ENCODE peak calls at places on chromosome X, in nine cellular contexts. One of them, this sample, is unnamed.

GRCh38 chrX:72714471-72714916 is 388 bp upstream of the PHKA1 start:
- DNase-seq in NCI-H69: peak
- DNase-seq in iPS DF 6.9: peak
- DNase-seq in iris pigment epithelial cell: peak
- DNase-seq in hepatocyte: peak
- DNase-seq in CD4-positive, alpha-beta memory T cell: no peak
- DNase-seq in activated T-helper 2 cell treated with anti-CD3 and anti-CD28 coated beads, Interferon-gamma antibody, Interleukin-2, Interleukin-4, amounts not matched to agents 10 μg/mL and 5 μg/mL and 100 μg/mL, durations not matched to agents 14 hours and 24 hours and 36 hours: no peak
- DNase-seq in fibroblast of gingiva: peak
- DNase-seq in non-pigmented ciliary epithelial cell: no peak
- DNase-seq in this sample: no peak

GRCh38 chrX:121298499-121298898 is 251.1 kb downstream of the GLUD2 start:
- DNase-seq in NCI-H69: no peak
- DNase-seq in iPS DF 6.9: no peak
- DNase-seq in iris pigment epithelial cell: no peak
- DNase-seq in hepatocyte: no peak
- DNase-seq in CD4-positive, alpha-beta memory T cell: no peak
- DNase-seq in activated T-helper 2 cell treated with anti-CD3 and anti-CD28 coated beads, Interferon-gamma antibody, Interleukin-2, Interleukin-4, amounts not matched to agents 10 μg/mL and 5 μg/mL and 100 μg/mL, durations not matched to agents 14 hours and 24 hours and 36 hours: no peak
- DNase-seq in fibroblast of gingiva: no peak
- DNase-seq in non-pigmented ciliary epithelial cell: no peak
- DNase-seq in this sample: no peak

GRCh38 chrX:70436380-70436779 is 8.3 kb upstream of the DLG3 start:
- DNase-seq in NCI-H69: peak
- DNase-seq in iPS DF 6.9: no peak
- DNase-seq in iris pigment epithelial cell: no peak
- DNase-seq in hepatocyte: no peak
- DNase-seq in CD4-positive, alpha-beta memory T cell: no peak
- DNase-seq in activated T-helper 2 cell treated with anti-CD3 and anti-CD28 coated beads, Interferon-gamma antibody, Interleukin-2, Interleukin-4, amounts not matched to agents 10 μg/mL and 5 μg/mL and 100 μg/mL, durations not matched to agents 14 hours and 24 hours and 36 hours: no peak
- DNase-seq in fibroblast of gingiva: no peak
- DNase-seq in non-pigmented ciliary epithelial cell: no peak
- DNase-seq in this sample: no peak

GRCh38 chrX:135931644-135932487 is 38.4 kb downstream of the SAGE1 start:
- DNase-seq in NCI-H69: peak
- DNase-seq in iPS DF 6.9: no peak
- DNase-seq in iris pigment epithelial cell: peak
- DNase-seq in hepatocyte: peak
- DNase-seq in CD4-positive, alpha-beta memory T cell: peak
- DNase-seq in activated T-helper 2 cell treated with anti-CD3 and anti-CD28 coated beads, Interferon-gamma antibody, Interleukin-2, Interleukin-4, amounts not matched to agents 10 μg/mL and 5 μg/mL and 100 μg/mL, durations not matched to agents 14 hours and 24 hours and 36 hours: peak
- DNase-seq in fibroblast of gingiva: peak
- DNase-seq in non-pigmented ciliary epithelial cell: no peak
- DNase-seq in this sample: peak

GRCh38 chrX:39859991-39860861 is 237.5 kb downstream of the BCOR start:
- DNase-seq in NCI-H69: peak
- DNase-seq in iPS DF 6.9: no peak
- DNase-seq in iris pigment epithelial cell: peak
- DNase-seq in hepatocyte: peak
- DNase-seq in CD4-positive, alpha-beta memory T cell: peak
- DNase-seq in activated T-helper 2 cell treated with anti-CD3 and anti-CD28 coated beads, Interferon-gamma antibody, Interleukin-2, Interleukin-4, amounts not matched to agents 10 μg/mL and 5 μg/mL and 100 μg/mL, durations not matched to agents 14 hours and 24 hours and 36 hours: peak
- DNase-seq in fibroblast of gingiva: no peak
- DNase-seq in non-pigmented ciliary epithelial cell: no peak
- DNase-seq in this sample: peak

GRCh38 chrX:74602142-74602541 is 12.3 kb downstream of the RLIM start:
- DNase-seq in NCI-H69: no peak
- DNase-seq in iPS DF 6.9: no peak
- DNase-seq in iris pigment epithelial cell: no peak
- DNase-seq in hepatocyte: no peak
- DNase-seq in CD4-positive, alpha-beta memory T cell: no peak
- DNase-seq in activated T-helper 2 cell treated with anti-CD3 and anti-CD28 coated beads, Interferon-gamma antibody, Interleukin-2, Interleukin-4, amounts not matched to agents 10 μg/mL and 5 μg/mL and 100 μg/mL, durations not matched to agents 14 hours and 24 hours and 36 hours: no peak
- DNase-seq in fibroblast of gingiva: no peak
- DNase-seq in non-pigmented ciliary epithelial cell: no peak
- DNase-seq in this sample: no peak

GRCh38 chrX:9135901-9136510 is 102.1 kb upstream of the FAM9B start:
- DNase-seq in NCI-H69: no peak
- DNase-seq in iPS DF 6.9: no peak
- DNase-seq in iris pigment epithelial cell: peak
- DNase-seq in hepatocyte: no peak
- DNase-seq in CD4-positive, alpha-beta memory T cell: no peak
- DNase-seq in activated T-helper 2 cell treated with anti-CD3 and anti-CD28 coated beads, Interferon-gamma antibody, Interleukin-2, Interleukin-4, amounts not matched to agents 10 μg/mL and 5 μg/mL and 100 μg/mL, durations not matched to agents 14 hours and 24 hours and 36 hours: no peak
- DNase-seq in fibroblast of gingiva: no peak
- DNase-seq in non-pigmented ciliary epithelial cell: no peak
- DNase-seq in this sample: no peak

GRCh38 chrX:111095974-111096870 is at the start of gene PAK3:
- DNase-seq in NCI-H69: peak
- DNase-seq in iPS DF 6.9: no peak
- DNase-seq in iris pigment epithelial cell: peak
- DNase-seq in hepatocyte: peak
- DNase-seq in CD4-positive, alpha-beta memory T cell: peak
- DNase-seq in activated T-helper 2 cell treated with anti-CD3 and anti-CD28 coated beads, Interferon-gamma antibody, Interleukin-2, Interleukin-4, amounts not matched to agents 10 μg/mL and 5 μg/mL and 100 μg/mL, durations not matched to agents 14 hours and 24 hours and 36 hours: no peak
- DNase-seq in fibroblast of gingiva: no peak
- DNase-seq in non-pigmented ciliary epithelial cell: peak
- DNase-seq in this sample: peak

GRCh38 chrX:81377329-81377728 is 175.4 kb downstream of the SH3BGRL start:
- DNase-seq in NCI-H69: no peak
- DNase-seq in iPS DF 6.9: no peak
- DNase-seq in iris pigment epithelial cell: peak
- DNase-seq in hepatocyte: peak
- DNase-seq in CD4-positive, alpha-beta memory T cell: peak
- DNase-seq in activated T-helper 2 cell treated with anti-CD3 and anti-CD28 coated beads, Interferon-gamma antibody, Interleukin-2, Interleukin-4, amounts not matched to agents 10 μg/mL and 5 μg/mL and 100 μg/mL, durations not matched to agents 14 hours and 24 hours and 36 hours: no peak
- DNase-seq in fibroblast of gingiva: peak
- DNase-seq in non-pigmented ciliary epithelial cell: no peak
- DNase-seq in this sample: no peak

GRCh38 chrX:10749113-10749512 is 128.7 kb upstream of the MID1 start:
- DNase-seq in NCI-H69: no peak
- DNase-seq in iPS DF 6.9: no peak
- DNase-seq in iris pigment epithelial cell: peak
- DNase-seq in hepatocyte: no peak
- DNase-seq in CD4-positive, alpha-beta memory T cell: no peak
- DNase-seq in activated T-helper 2 cell treated with anti-CD3 and anti-CD28 coated beads, Interferon-gamma antibody, Interleukin-2, Interleukin-4, amounts not matched to agents 10 μg/mL and 5 μg/mL and 100 μg/mL, durations not matched to agents 14 hours and 24 hours and 36 hours: no peak
- DNase-seq in fibroblast of gingiva: no peak
- DNase-seq in non-pigmented ciliary epithelial cell: no peak
- DNase-seq in this sample: no peak

GRCh38 chrX:115399306-115399705 is 109.8 kb downstream of the LUZP4 start:
- DNase-seq in NCI-H69: peak
- DNase-seq in iPS DF 6.9: no peak
- DNase-seq in iris pigment epithelial cell: no peak
- DNase-seq in hepatocyte: no peak
- DNase-seq in CD4-positive, alpha-beta memory T cell: no peak
- DNase-seq in activated T-helper 2 cell treated with anti-CD3 and anti-CD28 coated beads, Interferon-gamma antibody, Interleukin-2, Interleukin-4, amounts not matched to agents 10 μg/mL and 5 μg/mL and 100 μg/mL, durations not matched to agents 14 hours and 24 hours and 36 hours: no peak
- DNase-seq in fibroblast of gingiva: no peak
- DNase-seq in non-pigmented ciliary epithelial cell: no peak
- DNase-seq in this sample: no peak

GRCh38 chrX:34656842-34657780 is at the start of gene TMEM47:
- DNase-seq in NCI-H69: peak
- DNase-seq in iPS DF 6.9: peak
- DNase-seq in iris pigment epithelial cell: peak
- DNase-seq in hepatocyte: peak
- DNase-seq in CD4-positive, alpha-beta memory T cell: no peak
- DNase-seq in activated T-helper 2 cell treated with anti-CD3 and anti-CD28 coated beads, Interferon-gamma antibody, Interleukin-2, Interleukin-4, amounts not matched to agents 10 μg/mL and 5 μg/mL and 100 μg/mL, durations not matched to agents 14 hours and 24 hours and 36 hours: peak
- DNase-seq in fibroblast of gingiva: peak
- DNase-seq in non-pigmented ciliary epithelial cell: no peak
- DNase-seq in this sample: no peak

GRCh38 chrX:23754664-23755063 is 11.6 kb upstream of the ACOT9 start:
- DNase-seq in NCI-H69: no peak
- DNase-seq in iPS DF 6.9: no peak
- DNase-seq in iris pigment epithelial cell: no peak
- DNase-seq in hepatocyte: no peak
- DNase-seq in CD4-positive, alpha-beta memory T cell: no peak
- DNase-seq in activated T-helper 2 cell treated with anti-CD3 and anti-CD28 coated beads, Interferon-gamma antibody, Interleukin-2, Interleukin-4, amounts not matched to agents 10 μg/mL and 5 μg/mL and 100 μg/mL, durations not matched to agents 14 hours and 24 hours and 36 hours: no peak
- DNase-seq in fibroblast of gingiva: no peak
- DNase-seq in non-pigmented ciliary epithelial cell: no peak
- DNase-seq in this sample: no peak

GRCh38 chrX:154918060-154918483 is 31.9 kb downstream of the F8A1 start:
- DNase-seq in NCI-H69: peak
- DNase-seq in iPS DF 6.9: no peak
- DNase-seq in iris pigment epithelial cell: peak
- DNase-seq in hepatocyte: peak
- DNase-seq in CD4-positive, alpha-beta memory T cell: peak
- DNase-seq in activated T-helper 2 cell treated with anti-CD3 and anti-CD28 coated beads, Interferon-gamma antibody, Interleukin-2, Interleukin-4, amounts not matched to agents 10 μg/mL and 5 μg/mL and 100 μg/mL, durations not matched to agents 14 hours and 24 hours and 36 hours: peak
- DNase-seq in fibroblast of gingiva: peak
- DNase-seq in non-pigmented ciliary epithelial cell: peak
- DNase-seq in this sample: no peak

GRCh38 chrX:71536285-71536684 is 3.4 kb downstream of the OGT start:
- DNase-seq in NCI-H69: no peak
- DNase-seq in iPS DF 6.9: no peak
- DNase-seq in iris pigment epithelial cell: no peak
- DNase-seq in hepatocyte: no peak
- DNase-seq in CD4-positive, alpha-beta memory T cell: no peak
- DNase-seq in activated T-helper 2 cell treated with anti-CD3 and anti-CD28 coated beads, Interferon-gamma antibody, Interleukin-2, Interleukin-4, amounts not matched to agents 10 μg/mL and 5 μg/mL and 100 μg/mL, durations not matched to agents 14 hours and 24 hours and 36 hours: peak
- DNase-seq in fibroblast of gingiva: peak
- DNase-seq in non-pigmented ciliary epithelial cell: no peak
- DNase-seq in this sample: peak

GRCh38 chrX:97482901-97483300 is 599.2 kb downstream of the RPA4 start:
- DNase-seq in NCI-H69: peak
- DNase-seq in iPS DF 6.9: no peak
- DNase-seq in iris pigment epithelial cell: no peak
- DNase-seq in hepatocyte: no peak
- DNase-seq in CD4-positive, alpha-beta memory T cell: no peak
- DNase-seq in activated T-helper 2 cell treated with anti-CD3 and anti-CD28 coated beads, Interferon-gamma antibody, Interleukin-2, Interleukin-4, amounts not matched to agents 10 μg/mL and 5 μg/mL and 100 μg/mL, durations not matched to agents 14 hours and 24 hours and 36 hours: no peak
- DNase-seq in fibroblast of gingiva: no peak
- DNase-seq in non-pigmented ciliary epithelial cell: no peak
- DNase-seq in this sample: no peak

GRCh38 chrX:45351478-45351877 is 150.8 kb upstream of the DIPK2B start:
- DNase-seq in NCI-H69: no peak
- DNase-seq in iPS DF 6.9: no peak
- DNase-seq in iris pigment epithelial cell: peak
- DNase-seq in hepatocyte: no peak
- DNase-seq in CD4-positive, alpha-beta memory T cell: no peak
- DNase-seq in activated T-helper 2 cell treated with anti-CD3 and anti-CD28 coated beads, Interferon-gamma antibody, Interleukin-2, Interleukin-4, amounts not matched to agents 10 μg/mL and 5 μg/mL and 100 μg/mL, durations not matched to agents 14 hours and 24 hours and 36 hours: no peak
- DNase-seq in fibroblast of gingiva: peak
- DNase-seq in non-pigmented ciliary epithelial cell: peak
- DNase-seq in this sample: no peak

GRCh38 chrX:113551919-113552318 is 711.3 kb upstream of the AMOT start:
- DNase-seq in NCI-H69: peak
- DNase-seq in iPS DF 6.9: no peak
- DNase-seq in iris pigment epithelial cell: no peak
- DNase-seq in hepatocyte: no peak
- DNase-seq in CD4-positive, alpha-beta memory T cell: no peak
- DNase-seq in activated T-helper 2 cell treated with anti-CD3 and anti-CD28 coated beads, Interferon-gamma antibody, Interleukin-2, Interleukin-4, amounts not matched to agents 10 μg/mL and 5 μg/mL and 100 μg/mL, durations not matched to agents 14 hours and 24 hours and 36 hours: no peak
- DNase-seq in fibroblast of gingiva: no peak
- DNase-seq in non-pigmented ciliary epithelial cell: no peak
- DNase-seq in this sample: no peak

GRCh38 chrX:27996132-27996531 is 14.9 kb upstream of the DCAF8L1 start:
- DNase-seq in NCI-H69: no peak
- DNase-seq in iPS DF 6.9: no peak
- DNase-seq in iris pigment epithelial cell: no peak
- DNase-seq in hepatocyte: no peak
- DNase-seq in CD4-positive, alpha-beta memory T cell: no peak
- DNase-seq in activated T-helper 2 cell treated with anti-CD3 and anti-CD28 coated beads, Interferon-gamma antibody, Interleukin-2, Interleukin-4, amounts not matched to agents 10 μg/mL and 5 μg/mL and 100 μg/mL, durations not matched to agents 14 hours and 24 hours and 36 hours: no peak
- DNase-seq in fibroblast of gingiva: no peak
- DNase-seq in non-pigmented ciliary epithelial cell: no peak
- DNase-seq in this sample: no peak

GRCh38 chrX:37998586-37999267 is 7.6 kb upstream of the SYTL5 start:
- DNase-seq in NCI-H69: peak
- DNase-seq in iPS DF 6.9: no peak
- DNase-seq in iris pigment epithelial cell: peak
- DNase-seq in hepatocyte: no peak
- DNase-seq in CD4-positive, alpha-beta memory T cell: no peak
- DNase-seq in activated T-helper 2 cell treated with anti-CD3 and anti-CD28 coated beads, Interferon-gamma antibody, Interleukin-2, Interleukin-4, amounts not matched to agents 10 μg/mL and 5 μg/mL and 100 μg/mL, durations not matched to agents 14 hours and 24 hours and 36 hours: no peak
- DNase-seq in fibroblast of gingiva: peak
- DNase-seq in non-pigmented ciliary epithelial cell: peak
- DNase-seq in this sample: no peak

GRCh38 chrX:84748965-84749656 is 246.9 kb upstream of the HDX start:
- DNase-seq in NCI-H69: no peak
- DNase-seq in iPS DF 6.9: no peak
- DNase-seq in iris pigment epithelial cell: no peak
- DNase-seq in hepatocyte: no peak
- DNase-seq in CD4-positive, alpha-beta memory T cell: no peak
- DNase-seq in activated T-helper 2 cell treated with anti-CD3 and anti-CD28 coated beads, Interferon-gamma antibody, Interleukin-2, Interleukin-4, amounts not matched to agents 10 μg/mL and 5 μg/mL and 100 μg/mL, durations not matched to agents 14 hours and 24 hours and 36 hours: no peak
- DNase-seq in fibroblast of gingiva: no peak
- DNase-seq in non-pigmented ciliary epithelial cell: no peak
- DNase-seq in this sample: no peak

GRCh38 chrX:13293700-13294099 is 26.2 kb downstream of the ATXN3L start:
- DNase-seq in NCI-H69: peak
- DNase-seq in iPS DF 6.9: no peak
- DNase-seq in iris pigment epithelial cell: no peak
- DNase-seq in hepatocyte: peak
- DNase-seq in CD4-positive, alpha-beta memory T cell: no peak
- DNase-seq in activated T-helper 2 cell treated with anti-CD3 and anti-CD28 coated beads, Interferon-gamma antibody, Interleukin-2, Interleukin-4, amounts not matched to agents 10 μg/mL and 5 μg/mL and 100 μg/mL, durations not matched to agents 14 hours and 24 hours and 36 hours: no peak
- DNase-seq in fibroblast of gingiva: no peak
- DNase-seq in non-pigmented ciliary epithelial cell: no peak
- DNase-seq in this sample: no peak

GRCh38 chrX:48919947-48920712 is 1.3 kb upstream of the PIM2 start:
- DNase-seq in NCI-H69: no peak
- DNase-seq in iPS DF 6.9: no peak
- DNase-seq in iris pigment epithelial cell: no peak
- DNase-seq in hepatocyte: no peak
- DNase-seq in CD4-positive, alpha-beta memory T cell: peak
- DNase-seq in activated T-helper 2 cell treated with anti-CD3 and anti-CD28 coated beads, Interferon-gamma antibody, Interleukin-2, Interleukin-4, amounts not matched to agents 10 μg/mL and 5 μg/mL and 100 μg/mL, durations not matched to agents 14 hours and 24 hours and 36 hours: no peak
- DNase-seq in fibroblast of gingiva: no peak
- DNase-seq in non-pigmented ciliary epithelial cell: no peak
- DNase-seq in this sample: peak

GRCh38 chrX:150316564-150316963 is 46.6 kb upstream of the MAMLD1 start:
- DNase-seq in NCI-H69: no peak
- DNase-seq in iPS DF 6.9: no peak
- DNase-seq in iris pigment epithelial cell: no peak
- DNase-seq in hepatocyte: no peak
- DNase-seq in CD4-positive, alpha-beta memory T cell: no peak
- DNase-seq in activated T-helper 2 cell treated with anti-CD3 and anti-CD28 coated beads, Interferon-gamma antibody, Interleukin-2, Interleukin-4, amounts not matched to agents 10 μg/mL and 5 μg/mL and 100 μg/mL, durations not matched to agents 14 hours and 24 hours and 36 hours: no peak
- DNase-seq in fibroblast of gingiva: no peak
- DNase-seq in non-pigmented ciliary epithelial cell: no peak
- DNase-seq in this sample: no peak

GRCh38 chrX:87664381-87664780 is 146.8 kb downstream of the KLHL4 start:
- DNase-seq in NCI-H69: no peak
- DNase-seq in iPS DF 6.9: no peak
- DNase-seq in iris pigment epithelial cell: peak
- DNase-seq in hepatocyte: peak
- DNase-seq in CD4-positive, alpha-beta memory T cell: no peak
- DNase-seq in activated T-helper 2 cell treated with anti-CD3 and anti-CD28 coated beads, Interferon-gamma antibody, Interleukin-2, Interleukin-4, amounts not matched to agents 10 μg/mL and 5 μg/mL and 100 μg/mL, durations not matched to agents 14 hours and 24 hours and 36 hours: no peak
- DNase-seq in fibroblast of gingiva: no peak
- DNase-seq in non-pigmented ciliary epithelial cell: no peak
- DNase-seq in this sample: no peak

GRCh38 chrX:86348669-86349068 is 200.4 kb downstream of the DACH2 start:
- DNase-seq in NCI-H69: peak
- DNase-seq in iPS DF 6.9: no peak
- DNase-seq in iris pigment epithelial cell: no peak
- DNase-seq in hepatocyte: no peak
- DNase-seq in CD4-positive, alpha-beta memory T cell: no peak
- DNase-seq in activated T-helper 2 cell treated with anti-CD3 and anti-CD28 coated beads, Interferon-gamma antibody, Interleukin-2, Interleukin-4, amounts not matched to agents 10 μg/mL and 5 μg/mL and 100 μg/mL, durations not matched to agents 14 hours and 24 hours and 36 hours: no peak
- DNase-seq in fibroblast of gingiva: no peak
- DNase-seq in non-pigmented ciliary epithelial cell: no peak
- DNase-seq in this sample: no peak

GRCh38 chrX:23819385-23820234 is 36.6 kb downstream of the SAT1 start:
- DNase-seq in NCI-H69: no peak
- DNase-seq in iPS DF 6.9: no peak
- DNase-seq in iris pigment epithelial cell: peak
- DNase-seq in hepatocyte: no peak
- DNase-seq in CD4-positive, alpha-beta memory T cell: no peak
- DNase-seq in activated T-helper 2 cell treated with anti-CD3 and anti-CD28 coated beads, Interferon-gamma antibody, Interleukin-2, Interleukin-4, amounts not matched to agents 10 μg/mL and 5 μg/mL and 100 μg/mL, durations not matched to agents 14 hours and 24 hours and 36 hours: no peak
- DNase-seq in fibroblast of gingiva: no peak
- DNase-seq in non-pigmented ciliary epithelial cell: no peak
- DNase-seq in this sample: no peak

GRCh38 chrX:49988128-49988527 is 65.7 kb downstream of the CLCN5 start:
- DNase-seq in NCI-H69: no peak
- DNase-seq in iPS DF 6.9: no peak
- DNase-seq in iris pigment epithelial cell: no peak
- DNase-seq in hepatocyte: no peak
- DNase-seq in CD4-positive, alpha-beta memory T cell: no peak
- DNase-seq in activated T-helper 2 cell treated with anti-CD3 and anti-CD28 coated beads, Interferon-gamma antibody, Interleukin-2, Interleukin-4, amounts not matched to agents 10 μg/mL and 5 μg/mL and 100 μg/mL, durations not matched to agents 14 hours and 24 hours and 36 hours: no peak
- DNase-seq in fibroblast of gingiva: no peak
- DNase-seq in non-pigmented ciliary epithelial cell: no peak
- DNase-seq in this sample: no peak

GRCh38 chrX:9180623-9181022 is 146.7 kb upstream of the FAM9B start:
- DNase-seq in NCI-H69: peak
- DNase-seq in iPS DF 6.9: peak
- DNase-seq in iris pigment epithelial cell: no peak
- DNase-seq in hepatocyte: no peak
- DNase-seq in CD4-positive, alpha-beta memory T cell: no peak
- DNase-seq in activated T-helper 2 cell treated with anti-CD3 and anti-CD28 coated beads, Interferon-gamma antibody, Interleukin-2, Interleukin-4, amounts not matched to agents 10 μg/mL and 5 μg/mL and 100 μg/mL, durations not matched to agents 14 hours and 24 hours and 36 hours: no peak
- DNase-seq in fibroblast of gingiva: no peak
- DNase-seq in non-pigmented ciliary epithelial cell: no peak
- DNase-seq in this sample: no peak

GRCh38 chrX:109742722-109743121 is 9.7 kb upstream of the ACSL4 start:
- DNase-seq in NCI-H69: no peak
- DNase-seq in iPS DF 6.9: no peak
- DNase-seq in iris pigment epithelial cell: peak
- DNase-seq in hepatocyte: no peak
- DNase-seq in CD4-positive, alpha-beta memory T cell: no peak
- DNase-seq in activated T-helper 2 cell treated with anti-CD3 and anti-CD28 coated beads, Interferon-gamma antibody, Interleukin-2, Interleukin-4, amounts not matched to agents 10 μg/mL and 5 μg/mL and 100 μg/mL, durations not matched to agents 14 hours and 24 hours and 36 hours: no peak
- DNase-seq in fibroblast of gingiva: peak
- DNase-seq in non-pigmented ciliary epithelial cell: no peak
- DNase-seq in this sample: no peak

GRCh38 chrX:68177542-68177941 is 255.8 kb downstream of the OPHN1 start:
- DNase-seq in NCI-H69: no peak
- DNase-seq in iPS DF 6.9: no peak
- DNase-seq in iris pigment epithelial cell: peak
- DNase-seq in hepatocyte: no peak
- DNase-seq in CD4-positive, alpha-beta memory T cell: no peak
- DNase-seq in activated T-helper 2 cell treated with anti-CD3 and anti-CD28 coated beads, Interferon-gamma antibody, Interleukin-2, Interleukin-4, amounts not matched to agents 10 μg/mL and 5 μg/mL and 100 μg/mL, durations not matched to agents 14 hours and 24 hours and 36 hours: no peak
- DNase-seq in fibroblast of gingiva: peak
- DNase-seq in non-pigmented ciliary epithelial cell: no peak
- DNase-seq in this sample: no peak

This sample was measured in stimulated activated naive CD4-positive, alpha-beta T cell treated with Interleukin-2 at 50 U/mL for 16 hours.